ENCODE peak calls at places on chromosomes 6 and 20, in five cellular contexts. M is endodermal cell, R is small intestine, O is PC-9, W is OCI-LY7. D is an unnamed sample. For H3K9me3, the result is how much of the 10 kb centered on the place peaks cover.

GRCh38 chr6:136077834-136078576 is 172.1 kb downstream of the MTFR2 start:
- DNase-seq in R (no peak), M (no peak), O (no peak), W (no peak), D (no peak)

GRCh38 chr6:113997106-113997505 is 26.2 kb upstream of the HDAC2 start:
- DNase-seq in W (no peak), M (no peak), R (no peak), O (no peak), D (no peak)

GRCh38 chr20:49445176-49445575 is 37.3 kb downstream of the KCNB1 start:
- DNase-seq in M (peak), R (no peak), O (peak), W (no peak), D (no peak)

GRCh38 chr6:90537723-90538407 is 49.0 kb downstream of the MAP3K7 start:
- DNase-seq in M (no peak), O (no peak), R (no peak), W (peak), D (no peak)

GRCh38 chr6:42870145-42870936 is 9.1 kb upstream of the RPL7L1 start:
- DNase-seq in W (no peak), R (no peak), M (no peak), O (no peak), D (no peak)

GRCh38 chr6:112223070-112223861 is 31.1 kb downstream of the LAMA4 start:
- DNase-seq in W (no peak), O (no peak), M (no peak), R (no peak), D (no peak)

GRCh38 chr6:12384417-12384912 is 94.3 kb downstream of the EDN1 start:
- DNase-seq in W (no peak), M (no peak), R (no peak), O (no peak), D (no peak)

GRCh38 chr6:20565291-20565690 is 31.0 kb downstream of the CDKAL1 start:
- DNase-seq in R (no peak), M (no peak), O (no peak), W (peak), D (no peak)

GRCh38 chr6:170074907-170075306 is 216.0 kb downstream of the DLL1 start:
- DNase-seq in R (no peak), M (peak), W (peak), O (no peak), D (no peak)

GRCh38 chr6:42692151-42692911 is 30.1 kb downstream of the PRPH2 start:
- DNase-seq in O (peak), M (no peak), W (no peak), R (no peak), D (peak)

GRCh38 chr6:22053385-22053997 is 243.3 kb downstream of the PRL start:
- DNase-seq in W (no peak), R (no peak), O (no peak), M (no peak), D (no peak)

GRCh38 chr20:34083137-34083536 is 28.9 kb downstream of the EIF2S2 start:
- DNase-seq in R (peak), M (no peak), O (peak), W (no peak), D (peak)

GRCh38 chr20:12171927-12172581 is 254.4 kb downstream of the BTBD3 start:
- DNase-seq in R (no peak), W (no peak), O (no peak), M (no peak), D (no peak)
- H3K9me3 ChIP-seq in R (under half), W (under half), O (under half), M (under half), D (under half)

DNA sequence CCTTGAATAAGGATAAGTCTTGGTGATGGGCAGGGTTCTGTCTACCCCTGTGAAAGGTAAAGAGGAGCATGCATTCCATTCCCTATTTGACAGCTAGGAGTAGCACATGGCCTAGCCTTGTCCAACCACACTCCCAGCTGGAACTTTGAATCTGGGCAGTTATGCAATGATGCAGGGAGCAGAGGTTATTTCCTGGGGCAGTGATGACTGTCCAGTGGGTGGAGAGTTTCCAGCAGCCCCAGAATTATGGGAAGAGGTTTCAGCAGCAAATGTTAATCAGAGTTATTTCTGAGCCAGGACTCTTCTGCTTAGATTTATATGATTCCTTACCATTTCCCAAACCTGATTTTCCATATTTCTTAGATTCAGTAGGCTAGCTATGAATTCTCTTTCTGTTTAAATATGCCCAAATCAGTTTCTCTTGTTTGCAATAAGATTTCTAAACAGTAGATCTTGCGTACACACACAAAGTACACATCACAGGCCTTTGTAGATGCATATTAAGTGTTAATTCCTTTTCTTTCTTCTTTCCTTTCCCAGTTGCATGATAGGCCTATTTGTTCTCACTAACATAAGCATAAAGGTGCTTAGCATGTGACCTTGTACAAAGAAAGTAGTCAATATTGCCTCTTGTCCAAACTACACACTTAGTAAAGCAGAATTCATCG is 17.3 kb upstream of the TXLNB start:
- DNase-seq in R (peak), O (no peak), M (no peak), W (no peak), D (no peak)
- H3K27ac ChIP-seq in R (no peak), O (no peak), M (no peak), W (no peak), D (peak)

DNA sequence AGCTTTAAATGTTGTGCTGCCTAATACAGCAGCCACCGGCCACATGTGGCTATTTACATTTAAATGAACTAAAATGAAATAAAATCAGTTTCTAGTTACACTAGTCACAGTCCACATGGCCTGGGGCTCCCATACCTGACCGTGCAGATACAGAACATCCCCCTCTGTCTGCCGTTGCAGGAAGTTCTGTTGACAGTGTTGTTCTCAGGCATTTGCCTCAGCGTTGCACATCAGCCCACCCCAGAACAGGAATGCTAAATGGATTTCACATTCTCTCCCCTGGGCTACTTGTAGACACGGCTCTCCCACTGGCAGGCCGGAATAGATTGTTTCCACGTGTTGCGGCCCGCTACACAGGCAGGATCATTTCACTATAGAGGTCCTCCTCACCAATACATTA is 26.3 kb downstream of the JAG1 start:
- DNase-seq in R (no peak), O (no peak), W (peak), M (peak), D (no peak)
- H3K4me3 ChIP-seq in R (no peak), O (no peak), W (no peak), M (no peak), D (no peak)

GRCh38 chr6:140499607-140500006 is 1125.2 kb upstream of the CITED2 start:
- DNase-seq in W (no peak), M (no peak), O (no peak), R (no peak), D (no peak)
- H3K9me3 ChIP-seq in W (under half), M (under half), O (under half), R (under half), D (under half)

GRCh38 chr20:46681032-46681854 is 8.0 kb downstream of the TP53RK start:
- DNase-seq in M (peak), O (peak), W (peak), R (peak), D (peak)
- H3K27ac ChIP-seq in M (no peak), O (no peak), W (no peak), R (no peak), D (no peak)

GRCh38 chr6:132684998-132685397 is 26.0 kb upstream of the TAAR1 start:
- DNase-seq in M (no peak), W (no peak), R (no peak), O (no peak), D (no peak)
- H3K4me3 ChIP-seq in M (no peak), W (no peak), R (no peak), O (no peak), D (no peak)